ENCODE peak calls at places on chromosomes 3 and 15, in six cellular contexts. F is fibroblast of the aortic adventitia, Y is ecto neural progenitor cell, B is NCI-H460, R is posterior cingulate gyrus, Z is ELF-1. T is an unnamed sample.

GRCh38 chr3:4977001-4977888 is 2.0 kb upstream of the BHLHE40 start:
- DNase-seq in F (peak; percentile 86), Y (peak; percentile 68), B (peak; percentile 93), R (no peak), Z (peak; percentile 83), T (peak; percentile 64)

GRCh38 chr15:67064607-67065530 is 533 bp upstream of the SMAD3 start:
- DNase-seq in F (no peak), Y (peak; percentile 83), B (no peak), R (no peak), Z (peak; percentile 89), T (peak; percentile 83)

GRCh38 chr15:39629376-39629775 is 48.5 kb downstream of the THBS1 start:
- DNase-seq in F (no peak), Y (no peak), B (no peak), R (no peak), Z (no peak), T (no peak)

GRCh38 chr15:85625856-85626255 is 168.9 kb downstream of the KLHL25 start:
- DNase-seq in F (peak; percentile 81), Y (no peak), B (no peak), R (no peak), Z (no peak), T (no peak)

GRCh38 chr3:129558772-129559564 is 16.0 kb downstream of the H1-8 start:
- DNase-seq in F (peak; percentile 51), Y (no peak), B (no peak), R (no peak), Z (no peak), T (peak; percentile 83)

GRCh38 chr3:128861491-128861890 is 17.9 kb upstream of the ACAD9 start:
- DNase-seq in F (no peak), Y (no peak), B (no peak), R (no peak), Z (no peak), T (no peak)

GRCh38 chr15:92683511-92683834 is 27.9 kb upstream of the FAM174B start:
- DNase-seq in F (no peak), Y (peak; percentile 80), B (peak; percentile 70), R (peak; percentile 45), Z (peak; percentile 82), T (peak; percentile 8)

GRCh38 chr3:32577174-32577573 is 6.5 kb upstream of the DYNC1LI1 start:
- DNase-seq in F (peak; percentile 24), Y (no peak), B (no peak), R (no peak), Z (no peak), T (no peak)

GRCh38 chr3:58369038-58369437 is 36.3 kb downstream of the PXK start:
- DNase-seq in F (no peak), Y (no peak), B (no peak), R (no peak), Z (no peak), T (no peak)

GRCh38 chr3:128936341-128936740 is 56.9 kb downstream of the ACAD9 start:
- DNase-seq in F (no peak), Y (no peak), B (no peak), R (no peak), Z (no peak), T (no peak)

GRCh38 chr15:67003586-67003985 is 61.8 kb upstream of the SMAD3 start:
- DNase-seq in F (no peak), Y (no peak), B (no peak), R (no peak), Z (no peak), T (peak; percentile 57)

GRCh38 chr3:13110678-13111116 is 37.5 kb upstream of the IQSEC1 start:
- DNase-seq in F (no peak), Y (no peak), B (no peak), R (no peak), Z (peak; percentile 73), T (no peak)

GRCh38 chr3:120425877-120426276 is 24.9 kb downstream of the FSTL1 start:
- DNase-seq in F (peak; percentile 98), Y (no peak), B (no peak), R (no peak), Z (no peak), T (no peak)

GRCh38 chr3:9399746-9400145 is 2.3 kb downstream of the SETD5 start:
- DNase-seq in F (peak; percentile 95), Y (peak; percentile 75), B (no peak), R (peak; percentile 63), Z (peak; percentile 93), T (peak; percentile 46)

GRCh38 chr3:154678271-154678670 is 248.3 kb upstream of the GPR149 start:
- DNase-seq in F (no peak), Y (no peak), B (no peak), R (no peak), Z (no peak), T (no peak)

GRCh38 chr15:89442671-89443307 is 53.6 kb downstream of the RHCG start:
- DNase-seq in F (peak; percentile 46), Y (peak; percentile 87), B (peak; percentile 33), R (peak; percentile 76), Z (peak; percentile 88), T (peak; percentile 61)

GRCh38 chr3:195197764-195198423 is 73.1 kb downstream of the XXYLT1 start:
- DNase-seq in F (peak; percentile 20), Y (no peak), B (no peak), R (no peak), Z (no peak), T (peak; percentile 36)

GRCh38 chr3:71247221-71247947 is 336.1 kb downstream of the FOXP1 start:
- DNase-seq in F (peak; percentile 77), Y (peak; percentile 55), B (no peak), R (no peak), Z (peak; percentile 67), T (no peak)

GRCh38 chr3:182597621-182598041 is 195.7 kb upstream of the ATP11B start:
- DNase-seq in F (peak; percentile 1), Y (no peak), B (no peak), R (no peak), Z (peak; percentile 42), T (no peak)

T was measured in SJSA1.